ENCODE peak calls at places on chromosomes 6 and 20, in four cellular contexts. K is A549, V is HepG2, D is K562. U is an unnamed sample.

GRCh38 chr6:154611241-154611640 is 100.8 kb upstream of the CNKSR3 start:
- ATAC-seq in K (no peak), V (no peak), D (no peak), U (no peak)

GRCh38 chr20:17650816-17651760 is 31.0 kb downstream of the RRBP1 start:
- ATAC-seq in K (no peak), V (no peak), D (no peak), U (peak; percentile 48)

GRCh38 chr6:128507337-128508310 is 12.8 kb downstream of the PTPRK start:
- ATAC-seq in K (peak; percentile 47), V (peak; percentile 91), D (no peak), U (no peak)

GRCh38 chr20:10059006-10059405 is 24.2 kb downstream of the ANKEF1 start:
- ATAC-seq in K (no peak), V (no peak), D (no peak), U (no peak)

GRCh38 chr20:17651761-17652388 is 30.2 kb downstream of the RRBP1 start:
- ATAC-seq in K (peak; percentile 11), V (peak; percentile 9), D (no peak), U (no peak)

GRCh38 chr6:45595010-45595851 is 217.5 kb upstream of the SUPT3H start:
- ATAC-seq in K (no peak), V (no peak), D (no peak), U (no peak)

GRCh38 chr20:38167466-38167850 is 2.4 kb upstream of the TGM2 start:
- ATAC-seq in K (no peak), V (no peak), D (no peak), U (no peak)

GRCh38 chr6:111417181-111417585 is 65.8 kb downstream of the REV3L start:
- ATAC-seq in K (no peak), V (no peak), D (peak; percentile 61), U (peak; percentile 90)

DNA sequence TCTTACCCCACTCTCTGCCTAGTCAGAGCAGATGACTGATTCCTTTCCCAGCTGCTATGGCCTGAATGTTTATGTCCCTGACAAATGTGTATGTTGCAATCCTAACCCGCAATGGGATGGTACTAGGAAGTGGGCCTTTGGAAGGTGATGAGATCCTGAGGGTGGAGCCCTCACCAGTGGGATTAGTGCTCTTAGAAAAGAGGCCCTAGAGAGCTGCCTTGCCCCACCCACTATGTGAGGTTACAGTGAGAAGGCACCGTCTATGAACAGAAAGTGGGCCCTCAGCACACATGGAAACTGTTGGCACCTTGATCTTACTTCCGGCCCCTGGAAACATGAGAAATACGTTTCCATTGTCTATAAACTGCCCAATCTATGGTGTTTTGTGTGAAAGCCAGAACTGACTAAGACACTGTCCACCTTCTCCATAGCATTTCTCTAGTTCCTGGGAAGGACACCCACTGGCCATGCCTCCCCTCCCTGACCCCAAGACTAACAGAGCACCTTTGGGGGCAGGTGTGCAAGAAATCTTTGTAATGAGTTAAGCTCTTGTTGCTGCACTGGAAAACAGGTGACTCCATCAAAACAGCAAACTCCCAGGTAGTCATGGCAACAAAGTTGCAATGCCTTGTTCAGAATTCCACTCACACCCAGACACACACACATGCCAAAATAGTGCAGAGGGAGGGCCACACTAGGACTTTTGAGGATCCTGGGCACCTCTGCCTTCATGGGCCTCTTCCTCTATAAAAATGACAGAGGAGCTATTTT is 16.2 kb downstream of the GABRR2 start:
- ATAC-seq in K (peak; percentile 45), V (peak; percentile 62), D (no peak), U (no peak)
- TF ChIP-seq EP300 in K (no peak), V (no peak), D (no peak), U (no peak)

GRCh38 chr6:795046-795445 is 102.1 kb upstream of the EXOC2 start:
- ATAC-seq in K (no peak), V (no peak), D (no peak), U (no peak)
- TF ChIP-seq EP300 in K (no peak), V (no peak), D (no peak), U (no peak)

DNA sequence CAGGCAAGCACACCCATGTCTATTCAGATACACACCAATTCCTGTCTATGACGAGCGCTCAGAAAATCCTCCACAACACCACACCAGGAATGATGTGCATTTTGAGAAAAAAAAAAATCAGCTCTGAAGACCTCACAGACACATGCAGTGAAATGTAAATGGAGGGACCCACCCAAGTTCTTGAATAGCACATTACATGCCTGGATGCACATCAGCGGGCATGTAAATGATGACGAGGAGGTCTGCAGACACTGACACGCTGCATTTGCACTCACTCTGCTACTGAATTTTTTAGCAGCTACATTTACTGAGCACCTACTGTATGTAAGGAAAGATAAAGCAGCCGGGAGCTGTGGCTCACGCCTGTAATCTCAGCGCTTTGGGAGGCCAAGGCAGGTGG is 14.7 kb downstream of the NRSN2 start:
- ATAC-seq in K (no peak), V (no peak), D (no peak), U (no peak)
- TF ChIP-seq EP300 in K (no peak), V (no peak), D (no peak), U (no peak)

GRCh38 chr6:147116043-147116442 is 88.2 kb upstream of the STXBP5 start:
- ATAC-seq in K (no peak), V (no peak), D (no peak), U (no peak)

GRCh38 chr6:147117580-147117979 is 86.6 kb upstream of the STXBP5 start:
- ATAC-seq in K (no peak), V (no peak), D (no peak), U (no peak)

GRCh38 chr6:147122823-147123222 is 81.4 kb upstream of the STXBP5 start:
- ATAC-seq in K (no peak), V (no peak), D (no peak), U (no peak)

GRCh38 chr6:147119310-147119709 is 84.9 kb upstream of the STXBP5 start:
- ATAC-seq in K (no peak), V (no peak), D (no peak), U (no peak)

DNA sequence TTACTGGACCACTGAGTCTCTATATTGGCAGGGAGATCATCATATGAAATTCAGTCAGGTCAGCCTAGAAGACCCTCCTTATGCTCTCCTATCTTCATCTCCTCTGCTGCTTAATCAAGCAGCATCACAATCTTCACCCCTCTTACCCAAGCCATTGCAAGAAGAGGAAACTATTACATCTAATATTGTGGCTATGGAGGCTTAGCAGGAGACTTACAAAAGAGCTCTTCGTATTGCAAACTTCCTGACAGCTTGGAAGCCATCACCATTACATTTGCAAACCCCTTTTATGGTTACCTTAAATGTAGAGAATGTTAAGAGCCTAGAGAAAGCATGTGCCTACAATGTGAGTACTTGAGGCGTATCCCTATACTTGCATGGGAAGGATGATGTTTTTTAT is 87.2 kb upstream of the STXBP5 start:
- ATAC-seq in K (no peak), V (no peak), D (no peak), U (no peak)
- TF ChIP-seq EP300 in K (no peak), V (no peak), D (no peak), U (no peak)

DNA sequence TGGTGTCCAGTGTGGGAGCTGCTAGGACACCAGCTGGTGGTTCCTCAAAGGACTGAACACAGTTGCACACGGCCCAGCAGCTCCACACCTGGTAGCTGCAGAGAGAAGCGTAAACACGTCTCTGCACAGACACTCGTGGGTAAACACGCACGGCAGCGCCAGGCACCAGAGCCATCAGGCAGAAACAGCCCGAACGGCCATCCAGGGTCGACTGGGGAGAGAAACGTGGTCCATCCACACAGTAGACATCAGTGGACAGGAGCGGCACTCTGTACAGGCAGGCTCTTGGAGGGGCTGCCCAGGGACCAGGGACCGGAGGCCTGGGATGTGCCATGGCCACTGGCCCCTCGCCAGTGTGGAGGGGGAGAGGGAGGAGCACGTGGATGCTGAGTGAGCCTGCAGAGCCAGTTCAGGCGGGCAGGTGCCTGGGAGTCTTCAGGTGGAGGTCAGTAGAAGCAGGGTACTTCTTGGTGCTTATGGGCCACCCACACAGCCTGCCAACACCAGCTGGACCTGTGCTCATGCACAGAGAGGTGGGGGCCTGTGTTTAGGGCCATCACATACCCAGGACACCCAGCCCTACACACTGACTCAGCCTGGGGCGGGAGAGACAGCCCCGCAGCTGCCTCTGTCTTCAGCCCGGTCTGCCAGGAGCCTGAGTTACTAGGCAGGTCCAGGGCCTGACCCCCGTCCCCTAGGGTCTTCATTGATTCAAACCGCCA is 7.5 kb upstream of the LAMA5 start:
- ATAC-seq in K (no peak), V (peak; percentile 2), D (no peak), U (no peak)
- TF ChIP-seq EP300 in K (no peak), V (no peak), D (no peak), U (no peak)

DNA sequence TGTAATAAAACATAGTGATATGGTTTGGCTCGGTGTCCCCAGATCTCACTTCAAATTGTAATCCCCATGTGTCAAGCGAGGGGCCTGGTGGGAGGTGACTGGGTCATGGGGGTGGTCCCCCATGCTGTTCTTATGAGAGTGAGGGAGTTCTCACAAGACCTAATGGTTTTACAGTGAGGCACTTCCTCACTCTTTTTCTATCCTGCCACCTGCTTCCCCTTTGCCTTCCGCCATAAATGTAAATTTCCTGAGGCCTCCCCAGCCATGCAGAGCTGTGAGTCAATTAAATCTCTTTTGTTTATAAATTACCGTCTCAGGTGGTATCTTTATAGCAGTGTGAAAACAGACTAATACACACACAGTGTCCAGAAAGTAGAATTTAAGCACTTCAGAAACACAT is 78.5 kb downstream of the REPS1 start:
- ATAC-seq in K (no peak), V (no peak), D (no peak), U (no peak)
- TF ChIP-seq EP300 in K (no peak), V (no peak), D (no peak), U (no peak)

U was measured in gastroesophageal sphincter.